ENCODE peak calls at places on chromosomes 2 and 18, in eight cellular contexts. J, U, F, K, S, X, C and I are unnamed samples.

GRCh38 chr2:121689356-121689755 is 40.1 kb upstream of the CLASP1 start:
- DNase-seq in X (no peak), K (peak; percentile 33), J (no peak), F (no peak), S (peak; percentile 77), C (peak; percentile 84), U (peak; percentile 54), I (no peak)

GRCh38 chr18:31977270-31977872 is 34.4 kb upstream of the TRAPPC8 start:
- DNase-seq in K (peak; percentile 61), J (peak; percentile 8), F (peak; percentile 32), S (peak; percentile 83), U (no peak), X (no peak), C (peak; percentile 69), I (peak; percentile 40)

GRCh38 chr2:152134488-152135280 is 35.8 kb upstream of the CACNB4 start:
- DNase-seq in X (no peak), C (no peak), S (no peak), J (no peak), F (peak; percentile 19), U (no peak), K (peak; percentile 24), I (no peak)

GRCh38 chr2:178074123-178075005 is 1.8 kb upstream of the PDE11A start:
- DNase-seq in F (no peak), C (no peak), S (no peak), K (no peak), U (no peak), J (no peak), X (no peak), I (no peak)

GRCh38 chr2:12008425-12009061 is 262.1 kb downstream of the LPIN1 start:
- DNase-seq in U (no peak), S (no peak), C (no peak), X (no peak), K (peak; percentile 70), F (no peak), J (no peak), I (no peak)

GRCh38 chr2:86226069-86226468 is 26.8 kb downstream of the MRPL35 start:
- DNase-seq in K (no peak), C (no peak), J (no peak), S (no peak), U (no peak), F (no peak), X (no peak), I (no peak)

GRCh38 chr18:76801567-76802505 is 20.5 kb upstream of the ZNF236 start:
- DNase-seq in S (peak; percentile 63), X (peak; percentile 22), C (peak; percentile 72), U (peak; percentile 47), J (peak; percentile 23), F (peak; percentile 53), K (peak; percentile 67), I (no peak)

GRCh38 chr2:20400787-20401494 is 45.9 kb upstream of the RHOB start:
- DNase-seq in F (no peak), K (no peak), S (no peak), C (no peak), U (no peak), J (no peak), X (no peak), I (no peak)

GRCh38 chr2:172103471-172104292 is 982 bp upstream of the DLX2 start:
- DNase-seq in S (peak; percentile 91), X (peak; percentile 40), C (peak; percentile 79), K (peak; percentile 83), J (peak; percentile 39), U (peak; percentile 83), F (peak; percentile 79), I (peak; percentile 56)

GRCh38 chr2:190722825-190723224 is 73.9 kb downstream of the NAB1 start:
- DNase-seq in F (peak; percentile 33), U (no peak), K (no peak), X (no peak), S (no peak), J (no peak), C (no peak), I (no peak)

GRCh38 chr18:60232541-60232940 is 140.0 kb downstream of the MC4R start:
- DNase-seq in J (no peak), C (no peak), U (peak; percentile 5), X (no peak), K (peak; percentile 81), F (no peak), S (no peak), I (no peak)

GRCh38 chr2:6526093-6526824 is 339.4 kb downstream of the CMPK2 start:
- DNase-seq in U (no peak), K (peak; percentile 52), J (no peak), F (no peak), S (peak; percentile 12), X (no peak), C (peak; percentile 89), I (no peak)

GRCh38 chr2:84779781-84780180 is 101.1 kb downstream of the TRABD2A start:
- DNase-seq in U (no peak), J (no peak), K (no peak), X (no peak), S (no peak), C (no peak), F (no peak), I (no peak)

GRCh38 chr2:49003206-49003605 is 151.1 kb downstream of the FSHR start:
- DNase-seq in X (no peak), S (no peak), U (no peak), C (no peak), K (no peak), F (no peak), J (no peak), I (no peak)

GRCh38 chr2:159217661-159218060 is 68.8 kb downstream of the WDSUB1 start:
- DNase-seq in K (no peak), X (no peak), U (no peak), S (no peak), J (no peak), F (no peak), C (no peak), I (no peak)

GRCh38 chr2:7788736-7789135 is 871.5 kb downstream of the RNF144A start:
- DNase-seq in K (peak; percentile 68), U (no peak), F (no peak), J (no peak), C (no peak), X (no peak), S (no peak), I (no peak)

GRCh38 chr2:63052411-63053234 is 2.0 kb downstream of the OTX1 start:
- DNase-seq in J (no peak), U (no peak), S (no peak), K (no peak), C (no peak), X (no peak), F (no peak), I (no peak)

GRCh38 chr2:190408538-190409271 is 550 bp downstream of the MFSD6 start:
- DNase-seq in X (peak; percentile 31), K (peak; percentile 68), S (peak; percentile 52), J (peak; percentile 76), U (peak; percentile 64), F (peak; percentile 70), C (peak; percentile 88), I (peak; percentile 69)

GRCh38 chr2:223734346-223734745 is 103.0 kb downstream of the AP1S3 start:
- DNase-seq in U (no peak), S (no peak), C (no peak), J (no peak), K (no peak), F (no peak), X (no peak), I (no peak)

GRCh38 chr2:20596193-20596972 is 54.5 kb downstream of the HS1BP3 start:
- DNase-seq in C (no peak), S (no peak), J (no peak), X (no peak), U (no peak), F (no peak), K (no peak), I (no peak)

GRCh38 chr18:10312316-10313015 is 142.0 kb upstream of the APCDD1 start:
- DNase-seq in C (no peak), U (no peak), J (no peak), X (no peak), K (no peak), S (no peak), F (no peak), I (no peak)

GRCh38 chr18:31049189-31049588 is 6.6 kb upstream of the DSC3 start:
- DNase-seq in U (no peak), S (no peak), J (no peak), K (no peak), X (no peak), C (peak; percentile 89), F (no peak), I (no peak)

GRCh38 chr2:53569957-53570727 is 197.5 kb upstream of the CHAC2 start:
- DNase-seq in F (no peak), U (no peak), K (no peak), J (no peak), C (peak; percentile 22), X (no peak), S (peak; percentile 5), I (no peak)

GRCh38 chr2:8394131-8394530 is 287.7 kb upstream of the ID2 start:
- DNase-seq in C (no peak), J (no peak), U (no peak), K (no peak), F (no peak), X (no peak), S (no peak), I (no peak)

GRCh38 chr2:178244812-178245211 is 50.5 kb downstream of the OSBPL6 start:
- DNase-seq in U (no peak), J (no peak), S (no peak), X (no peak), C (no peak), F (no peak), K (no peak), I (no peak)

GRCh38 chr2:172350844-172351480 is 76.4 kb upstream of the ITGA6 start:
- DNase-seq in F (no peak), K (no peak), J (no peak), C (no peak), S (no peak), X (no peak), U (no peak), I (no peak)

GRCh38 chr2:20577495-20578235 is 73.2 kb downstream of the HS1BP3 start:
- DNase-seq in S (no peak), X (no peak), F (no peak), K (peak; percentile 100), C (no peak), U (peak; percentile 77), J (no peak), I (no peak)

GRCh38 chr18:7626922-7627440 is 59.9 kb downstream of the PTPRM start:
- DNase-seq in U (peak; percentile 77), C (no peak), F (no peak), S (no peak), J (no peak), K (peak; percentile 91), X (no peak), I (no peak)

GRCh38 chr2:149606251-149606811 is 18.8 kb upstream of the MMADHC start:
- DNase-seq in U (no peak), C (no peak), F (no peak), X (no peak), J (no peak), K (peak; percentile 42), S (no peak), I (no peak)

GRCh38 chr2:166375736-166376487 is at the start of gene SCN9A:
- DNase-seq in K (peak; percentile 60), C (peak; percentile 82), X (no peak), U (peak; percentile 56), S (peak; percentile 88), F (no peak), J (no peak), I (no peak)